ENCODE peak calls at places on chromosomes 2 and 18, in four cellular contexts. S, I, Y and X are unnamed samples.

GRCh38 chr2:10316860-10317259 is 14.2 kb downstream of the HPCAL1 start:
- DNase-seq in I (no peak), S (no peak), Y (no peak), X (no peak)

GRCh38 chr2:183185534-183185933 is 61.3 kb downstream of the NUP35 start:
- DNase-seq in S (no peak), I (peak), Y (no peak), X (no peak)

GRCh38 chr18:80244956-80245730 is 2.2 kb downstream of the PARD6G start:
- DNase-seq in I (no peak), S (no peak), Y (no peak), X (no peak)

GRCh38 chr2:73212448-73213176 is 1.4 kb upstream of the SMYD5 start:
- DNase-seq in I (peak), Y (no peak), S (peak), X (peak)

GRCh38 chr2:169361706-169362345 is 508 bp downstream of the LRP2 start:
- DNase-seq in S (no peak), Y (no peak), I (no peak), X (peak)

GRCh38 chr2:16487686-16488085 is 177.9 kb downstream of the CYRIA start:
- DNase-seq in I (peak), Y (no peak), S (no peak), X (no peak)

GRCh38 chr2:240213226-240213475 is 72.7 kb upstream of the OTOS start:
- DNase-seq in Y (no peak), I (no peak), S (no peak), X (no peak)

GRCh38 chr2:100812573-100812972 is 7.4 kb upstream of the NPAS2 start:
- DNase-seq in I (no peak), S (no peak), Y (no peak), X (no peak)

GRCh38 chr2:206984206-206984605 is 44.9 kb downstream of the CPO start:
- DNase-seq in I (no peak), Y (no peak), S (no peak), X (no peak)

GRCh38 chr2:198296665-198297308 is 492.4 kb downstream of the PLCL1 start:
- DNase-seq in S (peak), Y (no peak), I (peak), X (peak)

GRCh38 chr2:2050321-2050905 is 280.7 kb downstream of the MYT1L start:
- DNase-seq in I (no peak), S (no peak), Y (no peak), X (no peak)

GRCh38 chr2:43356774-43357173 is 130.4 kb upstream of the ZFP36L2 start:
- DNase-seq in S (no peak), Y (no peak), I (no peak), X (no peak)

GRCh38 chr18:46324556-46324955 is 220.4 kb downstream of the HAUS1 start:
- DNase-seq in S (peak), I (no peak), Y (no peak), X (peak)

GRCh38 chr2:163553601-163554000 is 182.2 kb downstream of the FIGN start:
- DNase-seq in I (no peak), Y (no peak), S (no peak), X (no peak)

GRCh38 chr2:212814941-212815340 is 276.3 kb upstream of the ERBB4 start:
- DNase-seq in S (no peak), Y (no peak), I (no peak), X (no peak)

GRCh38 chr18:12659904-12660605 is 2.1 kb upstream of the SPIRE1 start:
- DNase-seq in S (peak), I (peak), Y (no peak), X (peak)

GRCh38 chr18:8812631-8813030 is 107.3 kb downstream of the MTCL1 start:
- DNase-seq in I (no peak), S (no peak), Y (no peak), X (no peak)

GRCh38 chr2:164606557-164606956 is 14.7 kb downstream of the GRB14 start:
- DNase-seq in Y (no peak), I (no peak), S (no peak), X (no peak)

GRCh38 chr18:54148151-54148550 is 76.3 kb downstream of the MBD2 start:
- DNase-seq in I (no peak), S (no peak), Y (no peak), X (no peak)

GRCh38 chr2:112811841-112812306 is 24.7 kb downstream of the IL1B start:
- DNase-seq in I (peak), S (no peak), Y (no peak), X (no peak)

GRCh38 chr18:43525149-43525548 is 247.9 kb upstream of the SYT4 start:
- DNase-seq in S (no peak), I (no peak), Y (no peak), X (no peak)

GRCh38 chr2:113965644-113966043 is 75.8 kb downstream of the ACTR3 start:
- DNase-seq in S (peak), Y (no peak), I (peak), X (peak)

GRCh38 chr2:173226899-173227692 is 127.6 kb upstream of the CDCA7 start:
- DNase-seq in I (peak), Y (no peak), S (no peak), X (no peak)

GRCh38 chr2:45009928-45010705 is 865 bp upstream of the SIX2 start:
- DNase-seq in S (no peak), I (no peak), Y (no peak), X (peak)

GRCh38 chr2:187206071-187206470 is 242.0 kb downstream of the CALCRL start:
- DNase-seq in Y (no peak), I (no peak), S (no peak), X (no peak)

GRCh38 chr2:85181093-85181685 is 48.0 kb downstream of the TCF7L1 start:
- DNase-seq in S (peak), Y (no peak), I (no peak), X (peak)

GRCh38 chr2:62313433-62314227 is 117.7 kb downstream of the B3GNT2 start:
- DNase-seq in S (peak), Y (peak), I (no peak), X (no peak)

GRCh38 chr2:46632349-46632748 is 153.0 kb downstream of the TMEM247 start:
- DNase-seq in Y (no peak), S (peak), I (peak), X (peak)

GRCh38 chr2:213627054-213627710 is 342.9 kb downstream of the SPAG16 start:
- DNase-seq in S (no peak), I (no peak), Y (peak), X (no peak)

GRCh38 chr2:102494570-102494969 is 21.5 kb downstream of the SLC9A4 start:
- DNase-seq in S (no peak), Y (no peak), I (no peak), X (no peak)

GRCh38 chr2:228838819-228839218 is 432.3 kb downstream of the PID1 start:
- DNase-seq in I (no peak), S (no peak), Y (no peak), X (no peak)

GRCh38 chr2:11710210-11710609 is 36.2 kb upstream of the LPIN1 start:
- DNase-seq in S (no peak), Y (no peak), I (no peak), X (no peak)

GRCh38 chr2:236922061-236922460 is 163.6 kb upstream of the COPS8 start:
- DNase-seq in Y (no peak), S (no peak), I (no peak), X (no peak)

DNA sequence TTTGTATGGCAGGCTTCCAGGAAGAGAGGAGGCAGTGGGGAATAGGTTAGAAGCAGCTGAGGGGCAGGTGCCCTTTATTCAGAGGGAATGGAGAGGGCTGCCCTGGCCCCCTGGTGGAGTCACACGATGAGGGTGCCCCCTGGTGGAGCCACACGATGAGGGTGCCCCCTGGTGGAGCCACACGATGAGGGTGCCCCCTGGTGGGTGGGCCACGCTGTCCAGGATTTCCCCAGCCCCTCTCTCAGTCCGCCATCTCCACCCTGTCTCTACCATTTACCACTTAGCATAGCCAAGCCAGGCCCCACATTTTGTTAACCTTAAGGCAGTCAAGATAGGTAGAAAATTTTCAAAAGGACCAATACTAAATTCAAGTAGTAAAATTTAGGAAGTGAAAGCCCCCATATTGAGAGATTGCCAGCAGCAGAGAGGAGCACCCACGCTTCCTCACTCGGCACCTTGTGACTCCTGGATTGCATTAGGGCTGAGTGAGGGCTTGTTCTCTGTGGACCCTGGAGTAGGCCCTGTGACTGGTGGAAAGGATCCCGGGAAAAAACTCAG is 10.4 kb upstream of the FAM228A start:
- DNase-seq in I (peak), S (peak), Y (peak), X (peak)
- TF ChIP-seq SP1 in I (no peak), S (no peak), Y (no peak), X (no peak)

GRCh38 chr2:238440331-238440730 is 13.6 kb downstream of the ASB1 start:
- DNase-seq in Y (no peak), S (no peak), I (no peak), X (no peak)

GRCh38 chr2:238439093-238439849 is 12.5 kb downstream of the ASB1 start:
- DNase-seq in Y (no peak), S (no peak), I (no peak), X (no peak)

GRCh38 chr2:238439912-238440311 is 13.2 kb downstream of the ASB1 start:
- DNase-seq in Y (no peak), I (no peak), S (no peak), X (no peak)

GRCh38 chr2:238440767-238441166 is 14.0 kb downstream of the ASB1 start:
- DNase-seq in I (no peak), Y (no peak), S (no peak), X (no peak)

DNA sequence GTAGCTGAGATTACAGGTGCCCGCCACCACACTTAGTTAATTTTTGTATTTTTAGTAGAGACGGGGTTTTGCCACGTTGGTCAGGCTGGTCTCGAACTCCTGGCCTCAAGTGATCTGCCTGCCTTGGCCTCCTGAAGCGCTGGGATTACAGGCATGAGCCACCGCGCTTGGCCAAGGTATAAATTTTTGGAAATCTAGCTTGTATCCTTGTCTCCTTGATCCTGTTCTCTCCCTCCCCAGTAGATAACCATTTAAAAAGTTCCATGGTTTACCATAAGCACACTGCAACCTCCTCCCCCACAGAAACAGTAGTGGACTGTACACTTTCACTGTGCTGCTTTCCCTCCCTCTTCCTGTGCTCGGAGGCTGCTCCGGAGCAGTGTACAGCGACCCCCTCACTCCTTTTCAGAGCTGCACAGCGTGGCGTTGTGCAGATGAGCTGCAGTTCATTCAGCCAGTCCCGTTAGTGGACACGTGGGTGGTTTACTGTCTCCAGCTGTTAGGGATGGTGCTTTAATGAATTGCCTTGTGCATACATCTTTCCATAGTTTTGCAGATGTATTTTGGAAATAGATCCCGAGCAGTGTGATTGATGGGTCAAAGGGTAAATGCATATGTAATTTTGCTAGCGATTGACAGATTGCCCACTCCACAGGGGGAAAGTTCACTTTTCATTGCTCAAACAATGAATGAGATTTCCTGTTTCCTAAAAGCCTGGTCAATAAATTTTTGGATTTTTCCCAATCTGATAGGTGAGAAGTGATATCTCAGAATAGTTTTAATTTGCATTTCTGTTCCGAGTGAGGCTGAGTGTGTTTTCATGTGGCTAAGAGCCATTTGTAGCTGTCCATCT is 14.8 kb downstream of the ASB1 start:
- DNase-seq in Y (no peak), S (no peak), I (peak), X (peak)
- TF ChIP-seq TARDBP in Y (no peak), S (no peak), I (peak), X (no peak)

GRCh38 chr2:241218131-241219029 is 29.9 kb downstream of the ANO7 start:
- DNase-seq in Y (peak), S (peak), I (peak), X (peak)
- TF ChIP-seq FOXK2 in Y (no peak), S (no peak), I (no peak), X (no peak)

GRCh38 chr2:136347976-136348375 is 230.0 kb upstream of the CXCR4 start:
- DNase-seq in Y (no peak), I (no peak), S (no peak), X (no peak)

GRCh38 chr2:136356111-136357033 is 238.4 kb upstream of the CXCR4 start:
- DNase-seq in I (no peak), Y (no peak), S (no peak), X (no peak)

GRCh38 chr2:136351684-136352083 is 233.7 kb upstream of the CXCR4 start:
- DNase-seq in Y (no peak), S (no peak), I (no peak), X (no peak)
- TF ChIP-seq SP1 in Y (no peak), S (no peak), I (no peak), X (no peak)